ENCODE peak calls at places on chromosome 13, in ten cellular contexts. One of them, this sample, is unnamed. For H3K9me3, the result is how much of the 10 kb centered on the place peaks cover.

GRCh38 chr13:95049772-95050171 is 251.5 kb downstream of the ABCC4 start:
- DNase-seq in endodermal cell: no peak
- DNase-seq in neural progenitor cell: no peak
- DNase-seq in IMR-90: no peak
- DNase-seq in pancreas: no peak
- DNase-seq in tibial nerve: no peak
- DNase-seq in PC-3: no peak
- DNase-seq in AG04450: no peak
- DNase-seq in heart right ventricle: no peak
- DNase-seq in CD8-positive, alpha-beta T cell: no peak
- DNase-seq in this sample: no peak

GRCh38 chr13:23723463-23723862 is 153.3 kb downstream of the TNFRSF19 start:
- DNase-seq in endodermal cell: no peak
- DNase-seq in neural progenitor cell: no peak
- DNase-seq in IMR-90: peak
- DNase-seq in pancreas: no peak
- DNase-seq in tibial nerve: no peak
- DNase-seq in PC-3: peak
- DNase-seq in AG04450: peak
- DNase-seq in heart right ventricle: no peak
- DNase-seq in CD8-positive, alpha-beta T cell: no peak
- DNase-seq in this sample: no peak

GRCh38 chr13:34867590-34867989 is 74.5 kb upstream of the NBEA start:
- DNase-seq in endodermal cell: no peak
- DNase-seq in neural progenitor cell: no peak
- DNase-seq in IMR-90: peak
- DNase-seq in pancreas: no peak
- DNase-seq in tibial nerve: no peak
- DNase-seq in PC-3: peak
- DNase-seq in AG04450: no peak
- DNase-seq in heart right ventricle: no peak
- DNase-seq in CD8-positive, alpha-beta T cell: no peak
- DNase-seq in this sample: no peak

GRCh38 chr13:95349267-95349666 is 48.0 kb upstream of the ABCC4 start:
- DNase-seq in endodermal cell: no peak
- DNase-seq in neural progenitor cell: no peak
- DNase-seq in IMR-90: peak
- DNase-seq in pancreas: no peak
- DNase-seq in tibial nerve: no peak
- DNase-seq in PC-3: no peak
- DNase-seq in AG04450: no peak
- DNase-seq in heart right ventricle: peak
- DNase-seq in CD8-positive, alpha-beta T cell: no peak
- DNase-seq in this sample: no peak

GRCh38 chr13:42696191-42696590 is 85.2 kb upstream of the FAM216B start:
- DNase-seq in endodermal cell: no peak
- DNase-seq in neural progenitor cell: no peak
- DNase-seq in IMR-90: peak
- DNase-seq in pancreas: no peak
- DNase-seq in tibial nerve: no peak
- DNase-seq in PC-3: peak
- DNase-seq in AG04450: peak
- DNase-seq in heart right ventricle: no peak
- DNase-seq in CD8-positive, alpha-beta T cell: no peak
- DNase-seq in this sample: no peak

GRCh38 chr13:23983671-23984070 is 86.4 kb upstream of the C1QTNF9B start:
- DNase-seq in endodermal cell: no peak
- DNase-seq in neural progenitor cell: no peak
- DNase-seq in IMR-90: no peak
- DNase-seq in pancreas: no peak
- DNase-seq in tibial nerve: no peak
- DNase-seq in PC-3: no peak
- DNase-seq in AG04450: no peak
- DNase-seq in heart right ventricle: no peak
- DNase-seq in CD8-positive, alpha-beta T cell: no peak
- DNase-seq in this sample: no peak

GRCh38 chr13:34990399-34991224 is 48.5 kb downstream of the NBEA start:
- DNase-seq in endodermal cell: no peak
- DNase-seq in neural progenitor cell: no peak
- DNase-seq in IMR-90: no peak
- DNase-seq in pancreas: no peak
- DNase-seq in tibial nerve: no peak
- DNase-seq in PC-3: no peak
- DNase-seq in AG04450: no peak
- DNase-seq in heart right ventricle: no peak
- DNase-seq in CD8-positive, alpha-beta T cell: no peak
- DNase-seq in this sample: no peak

GRCh38 chr13:98225036-98225940 is 48.2 kb upstream of the RNF113B start:
- DNase-seq in endodermal cell: peak
- DNase-seq in neural progenitor cell: no peak
- DNase-seq in IMR-90: no peak
- DNase-seq in pancreas: no peak
- DNase-seq in tibial nerve: no peak
- DNase-seq in PC-3: no peak
- DNase-seq in AG04450: no peak
- DNase-seq in heart right ventricle: no peak
- DNase-seq in CD8-positive, alpha-beta T cell: no peak
- DNase-seq in this sample: no peak

GRCh38 chr13:51846756-51847155 is 1.8 kb upstream of the TMEM272 start:
- DNase-seq in endodermal cell: no peak
- DNase-seq in neural progenitor cell: no peak
- DNase-seq in IMR-90: peak
- DNase-seq in pancreas: no peak
- DNase-seq in tibial nerve: no peak
- DNase-seq in PC-3: peak
- DNase-seq in AG04450: no peak
- DNase-seq in heart right ventricle: no peak
- DNase-seq in CD8-positive, alpha-beta T cell: no peak
- DNase-seq in this sample: no peak

GRCh38 chr13:51845574-51846318 is 769 bp upstream of the TMEM272 start:
- DNase-seq in endodermal cell: no peak
- DNase-seq in neural progenitor cell: no peak
- DNase-seq in IMR-90: no peak
- DNase-seq in pancreas: no peak
- DNase-seq in tibial nerve: no peak
- DNase-seq in PC-3: no peak
- DNase-seq in AG04450: no peak
- DNase-seq in heart right ventricle: no peak
- DNase-seq in CD8-positive, alpha-beta T cell: no peak
- DNase-seq in this sample: no peak

GRCh38 chr13:51849145-51850101 is 4.4 kb upstream of the TMEM272 start:
- DNase-seq in endodermal cell: peak
- DNase-seq in neural progenitor cell: peak
- DNase-seq in IMR-90: peak
- DNase-seq in pancreas: no peak
- DNase-seq in tibial nerve: no peak
- DNase-seq in PC-3: peak
- DNase-seq in AG04450: no peak
- DNase-seq in heart right ventricle: no peak
- DNase-seq in CD8-positive, alpha-beta T cell: no peak
- DNase-seq in this sample: peak

GRCh38 chr13:51844862-51845573 is at the start of gene TMEM272:
- DNase-seq in endodermal cell: peak
- DNase-seq in neural progenitor cell: peak
- DNase-seq in IMR-90: peak
- DNase-seq in pancreas: peak
- DNase-seq in tibial nerve: no peak
- DNase-seq in PC-3: peak
- DNase-seq in AG04450: no peak
- DNase-seq in heart right ventricle: peak
- DNase-seq in CD8-positive, alpha-beta T cell: no peak
- DNase-seq in this sample: peak

GRCh38 chr13:51848674-51849073 is 3.7 kb upstream of the TMEM272 start:
- DNase-seq in endodermal cell: no peak
- DNase-seq in neural progenitor cell: no peak
- DNase-seq in IMR-90: peak
- DNase-seq in pancreas: no peak
- DNase-seq in tibial nerve: no peak
- DNase-seq in PC-3: peak
- DNase-seq in AG04450: no peak
- DNase-seq in heart right ventricle: no peak
- DNase-seq in CD8-positive, alpha-beta T cell: no peak
- DNase-seq in this sample: no peak
- H3K4me3 ChIP-seq in endodermal cell: no peak
- H3K4me3 ChIP-seq in neural progenitor cell: no peak
- H3K4me3 ChIP-seq in IMR-90: no peak
- H3K4me3 ChIP-seq in pancreas: no peak
- H3K4me3 ChIP-seq in tibial nerve: no peak
- H3K4me3 ChIP-seq in PC-3: no peak
- H3K4me3 ChIP-seq in AG04450: no peak
- H3K4me3 ChIP-seq in heart right ventricle: no peak
- H3K4me3 ChIP-seq in CD8-positive, alpha-beta T cell: no peak
- H3K4me3 ChIP-seq in this sample: no peak

DNA sequence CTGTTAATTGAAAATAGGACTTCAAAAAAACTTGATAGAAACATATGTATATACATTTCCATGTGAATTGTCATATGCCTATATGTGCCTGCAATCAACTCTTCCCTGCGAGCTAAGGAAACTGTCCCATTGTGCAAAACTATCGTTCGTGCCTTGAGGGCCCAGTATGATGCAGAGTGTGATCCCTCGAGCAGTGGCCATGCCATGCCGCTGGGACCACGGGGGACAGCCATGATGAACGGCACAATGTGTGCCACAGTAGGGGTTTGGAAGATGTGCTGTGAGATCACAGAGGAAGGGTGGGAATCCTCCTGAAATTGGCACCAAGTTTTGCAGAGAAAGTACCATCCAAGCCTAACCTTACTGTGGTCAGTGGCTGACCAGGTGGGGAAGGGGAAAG is 118.1 kb upstream of the SOX1 start:
- DNase-seq in endodermal cell: no peak
- DNase-seq in neural progenitor cell: no peak
- DNase-seq in IMR-90: no peak
- DNase-seq in pancreas: no peak
- DNase-seq in tibial nerve: no peak
- DNase-seq in PC-3: no peak
- DNase-seq in AG04450: no peak
- DNase-seq in heart right ventricle: no peak
- DNase-seq in CD8-positive, alpha-beta T cell: no peak
- DNase-seq in this sample: no peak
- TF ChIP-seq CTCF in endodermal cell: no peak
- TF ChIP-seq CTCF in neural progenitor cell: no peak
- TF ChIP-seq CTCF in IMR-90: no peak
- TF ChIP-seq CTCF in pancreas: no peak
- TF ChIP-seq CTCF in tibial nerve: no peak
- TF ChIP-seq CTCF in PC-3: no peak
- TF ChIP-seq CTCF in AG04450: no peak
- TF ChIP-seq CTCF in heart right ventricle: no peak
- TF ChIP-seq CTCF in CD8-positive, alpha-beta T cell: no peak
- TF ChIP-seq CTCF in this sample: no peak

GRCh38 chr13:48074006-48074405 is 20.9 kb downstream of the MED4 start:
- DNase-seq in endodermal cell: no peak
- DNase-seq in neural progenitor cell: no peak
- DNase-seq in IMR-90: no peak
- DNase-seq in pancreas: no peak
- DNase-seq in tibial nerve: no peak
- DNase-seq in PC-3: no peak
- DNase-seq in AG04450: no peak
- DNase-seq in heart right ventricle: no peak
- DNase-seq in CD8-positive, alpha-beta T cell: no peak
- DNase-seq in this sample: no peak

GRCh38 chr13:48070942-48071341 is 24.0 kb downstream of the MED4 start:
- DNase-seq in endodermal cell: no peak
- DNase-seq in neural progenitor cell: no peak
- DNase-seq in IMR-90: no peak
- DNase-seq in pancreas: no peak
- DNase-seq in tibial nerve: no peak
- DNase-seq in PC-3: no peak
- DNase-seq in AG04450: no peak
- DNase-seq in heart right ventricle: no peak
- DNase-seq in CD8-positive, alpha-beta T cell: no peak
- DNase-seq in this sample: no peak

GRCh38 chr13:48072787-48073186 is 22.1 kb downstream of the MED4 start:
- DNase-seq in endodermal cell: no peak
- DNase-seq in neural progenitor cell: no peak
- DNase-seq in IMR-90: no peak
- DNase-seq in pancreas: no peak
- DNase-seq in tibial nerve: no peak
- DNase-seq in PC-3: no peak
- DNase-seq in AG04450: no peak
- DNase-seq in heart right ventricle: no peak
- DNase-seq in CD8-positive, alpha-beta T cell: no peak
- DNase-seq in this sample: no peak

GRCh38 chr13:48069573-48069972 is 25.3 kb downstream of the MED4 start:
- DNase-seq in endodermal cell: no peak
- DNase-seq in neural progenitor cell: no peak
- DNase-seq in IMR-90: no peak
- DNase-seq in pancreas: no peak
- DNase-seq in tibial nerve: no peak
- DNase-seq in PC-3: no peak
- DNase-seq in AG04450: no peak
- DNase-seq in heart right ventricle: no peak
- DNase-seq in CD8-positive, alpha-beta T cell: no peak
- DNase-seq in this sample: no peak

DNA sequence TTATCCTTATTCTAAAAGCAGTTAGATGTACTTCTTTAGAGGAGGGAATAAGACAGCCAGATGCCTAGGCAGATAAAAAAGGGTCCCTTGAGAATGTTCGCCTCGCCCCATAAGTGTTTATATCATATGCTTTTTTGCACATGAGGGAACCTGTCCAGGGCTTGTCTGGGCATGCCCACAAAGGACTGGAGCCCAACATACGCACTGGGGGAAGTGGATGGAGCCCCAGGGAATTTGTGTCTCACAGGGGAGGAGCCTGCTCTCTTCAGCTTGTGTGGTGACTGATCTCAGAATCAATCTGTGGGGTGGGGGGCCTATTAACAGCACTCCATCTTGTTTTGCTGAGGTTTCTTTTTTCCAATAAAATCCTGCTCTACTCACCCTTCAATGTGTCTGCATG is 22.6 kb downstream of the MED4 start:
- DNase-seq in endodermal cell: no peak
- DNase-seq in neural progenitor cell: no peak
- DNase-seq in IMR-90: no peak
- DNase-seq in pancreas: no peak
- DNase-seq in tibial nerve: no peak
- DNase-seq in PC-3: no peak
- DNase-seq in AG04450: no peak
- DNase-seq in heart right ventricle: no peak
- DNase-seq in CD8-positive, alpha-beta T cell: no peak
- DNase-seq in this sample: no peak
- H3K9me3 ChIP-seq in endodermal cell: half or more
- H3K9me3 ChIP-seq in neural progenitor cell: under half
- H3K9me3 ChIP-seq in IMR-90: under half
- H3K9me3 ChIP-seq in pancreas: under half
- H3K9me3 ChIP-seq in tibial nerve: under half
- H3K9me3 ChIP-seq in PC-3: under half
- H3K9me3 ChIP-seq in AG04450: under half
- H3K9me3 ChIP-seq in heart right ventricle: under half
- H3K9me3 ChIP-seq in CD8-positive, alpha-beta T cell: under half
- H3K9me3 ChIP-seq in this sample: under half

DNA sequence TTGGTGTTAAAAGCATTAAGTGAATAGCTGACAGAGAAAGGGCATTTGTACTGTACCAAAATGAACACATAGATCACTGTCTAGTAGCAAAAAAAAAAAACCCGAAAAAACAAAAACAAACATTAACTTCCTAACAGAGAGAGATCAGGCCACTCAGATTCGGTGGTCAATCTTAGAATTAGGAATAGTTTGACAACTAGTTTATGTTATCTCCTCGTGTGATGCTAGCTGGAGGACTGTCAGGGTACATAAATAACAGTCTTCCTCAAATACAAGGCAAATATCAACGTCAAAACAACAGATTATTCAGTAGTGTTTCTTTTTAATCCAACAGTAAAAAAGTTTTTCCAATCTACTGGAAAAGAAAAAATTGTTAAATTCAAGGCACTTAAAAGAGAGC is 1.7 kb downstream of the ZMYM5 start:
- DNase-seq in endodermal cell: no peak
- DNase-seq in neural progenitor cell: no peak
- DNase-seq in IMR-90: no peak
- DNase-seq in pancreas: no peak
- DNase-seq in tibial nerve: no peak
- DNase-seq in PC-3: peak
- DNase-seq in AG04450: no peak
- DNase-seq in heart right ventricle: no peak
- DNase-seq in CD8-positive, alpha-beta T cell: no peak
- DNase-seq in this sample: no peak
- H3K4me3 ChIP-seq in endodermal cell: peak
- H3K4me3 ChIP-seq in neural progenitor cell: peak
- H3K4me3 ChIP-seq in IMR-90: peak
- H3K4me3 ChIP-seq in pancreas: peak
- H3K4me3 ChIP-seq in tibial nerve: peak
- H3K4me3 ChIP-seq in PC-3: peak
- H3K4me3 ChIP-seq in AG04450: peak
- H3K4me3 ChIP-seq in heart right ventricle: peak
- H3K4me3 ChIP-seq in CD8-positive, alpha-beta T cell: peak
- H3K4me3 ChIP-seq in this sample: peak

This sample was measured in BE2C.